ENCODE peak calls at places on chromosomes 3 and 15, in nine cellular contexts. R, B, Y, T, V, M, D, S and H are unnamed samples.

GRCh38 chr3:142809259-142809658 is 79.6 kb downstream of the PCOLCE2 start:
- DNase-seq in R (no peak), B (no peak), Y (no peak), T (no peak), V (no peak), M (no peak), D (no peak), S (no peak), H (no peak)

GRCh38 chr15:96274698-96275097 is 55.8 kb upstream of the NR2F2 start:
- DNase-seq in R (no peak), B (no peak), Y (no peak), T (no peak), V (no peak), M (no peak), D (no peak), S (no peak), H (no peak)

GRCh38 chr3:183253364-183253960 is 409 bp downstream of the B3GNT5 start:
- DNase-seq in R (peak), B (peak), Y (peak), T (no peak), V (no peak), M (peak), D (peak), S (peak), H (peak)

GRCh38 chr3:111803123-111803593 is 55.9 kb upstream of the PHLDB2 start:
- DNase-seq in R (peak), B (peak), Y (peak), T (peak), V (no peak), M (peak), D (peak), S (peak), H (no peak)

GRCh38 chr3:121490161-121490560 is 55.6 kb downstream of the POLQ start:
- DNase-seq in R (no peak), B (no peak), Y (no peak), T (no peak), V (no peak), M (no peak), D (no peak), S (no peak), H (no peak)

GRCh38 chr3:187963677-187964385 is 190.1 kb upstream of the LPP start:
- DNase-seq in R (no peak), B (no peak), Y (no peak), T (no peak), V (no peak), M (no peak), D (no peak), S (no peak), H (no peak)

GRCh38 chr3:67109651-67110204 is 111.6 kb downstream of the KBTBD8 start:
- DNase-seq in R (no peak), B (no peak), Y (no peak), T (peak), V (peak), M (no peak), D (no peak), S (peak), H (no peak)

GRCh38 chr3:122247825-122248185 is 64.3 kb downstream of the CASR start:
- DNase-seq in R (no peak), B (peak), Y (no peak), T (no peak), V (no peak), M (no peak), D (no peak), S (no peak), H (no peak)

GRCh38 chr3:42408156-42408555 is 2.3 kb downstream of the LYZL4 start:
- DNase-seq in R (no peak), B (no peak), Y (no peak), T (no peak), V (no peak), M (no peak), D (no peak), S (no peak), H (no peak)

GRCh38 chr3:153215971-153216370 is 53.9 kb downstream of the RAP2B start:
- DNase-seq in R (no peak), B (no peak), Y (no peak), T (no peak), V (no peak), M (no peak), D (no peak), S (no peak), H (no peak)

GRCh38 chr15:59256538-59256937 is 49.9 kb downstream of the LDHAL6B start:
- DNase-seq in R (no peak), B (peak), Y (no peak), T (no peak), V (no peak), M (no peak), D (no peak), S (peak), H (no peak)

GRCh38 chr3:12687948-12688347 is 24.0 kb upstream of the RAF1 start:
- DNase-seq in R (no peak), B (no peak), Y (no peak), T (no peak), V (no peak), M (peak), D (no peak), S (no peak), H (no peak)

GRCh38 chr15:25596644-25597562 is 158.1 kb upstream of the UBE3A start:
- DNase-seq in R (no peak), B (no peak), Y (no peak), T (no peak), V (no peak), M (no peak), D (no peak), S (no peak), H (no peak)

GRCh38 chr3:110343376-110343775 is 728.2 kb upstream of the NECTIN3 start:
- DNase-seq in R (no peak), B (no peak), Y (no peak), T (peak), V (no peak), M (no peak), D (no peak), S (peak), H (no peak)

GRCh38 chr3:86993704-86994103 is 2.8 kb upstream of the VGLL3 start:
- DNase-seq in R (no peak), B (no peak), Y (no peak), T (no peak), V (no peak), M (no peak), D (no peak), S (peak), H (no peak)

GRCh38 chr3:39499651-39500273 is 32.3 kb downstream of the MOBP start:
- DNase-seq in R (no peak), B (no peak), Y (no peak), T (no peak), V (peak), M (no peak), D (no peak), S (no peak), H (no peak)

GRCh38 chr3:86969500-86970189 is 21.3 kb downstream of the VGLL3 start:
- DNase-seq in R (no peak), B (no peak), Y (peak), T (peak), V (peak), M (peak), D (peak), S (peak), H (peak)

GRCh38 chr3:42351221-42351620 is 59.2 kb downstream of the LYZL4 start:
- DNase-seq in R (no peak), B (no peak), Y (no peak), T (no peak), V (no peak), M (no peak), D (no peak), S (no peak), H (no peak)

GRCh38 chr3:83438177-83438576 is 1520.6 kb upstream of the CADM2 start:
- DNase-seq in R (no peak), B (no peak), Y (no peak), T (no peak), V (no peak), M (no peak), D (no peak), S (no peak), H (no peak)

GRCh38 chr15:69869291-69869690 is 228.4 kb downstream of the TLE3 start:
- DNase-seq in R (no peak), B (no peak), Y (no peak), T (no peak), V (no peak), M (no peak), D (no peak), S (no peak), H (no peak)

GRCh38 chr3:64163755-64164148 is 61.5 kb downstream of the PRICKLE2 start:
- DNase-seq in R (no peak), B (no peak), Y (no peak), T (no peak), V (peak), M (no peak), D (no peak), S (peak), H (no peak)

GRCh38 chr15:100764778-100765457 is 114.7 kb upstream of the ALDH1A3 start:
- DNase-seq in R (no peak), B (no peak), Y (no peak), T (no peak), V (no peak), M (no peak), D (no peak), S (no peak), H (no peak)

GRCh38 chr3:141955163-141955562 is 78.7 kb downstream of the ATP1B3 start:
- DNase-seq in R (no peak), B (no peak), Y (no peak), T (no peak), V (no peak), M (peak), D (no peak), S (no peak), H (no peak)

GRCh38 chr3:132145833-132146232 is 111.0 kb upstream of the CPNE4 start:
- DNase-seq in R (no peak), B (no peak), Y (no peak), T (no peak), V (no peak), M (no peak), D (no peak), S (peak), H (no peak)

DNA sequence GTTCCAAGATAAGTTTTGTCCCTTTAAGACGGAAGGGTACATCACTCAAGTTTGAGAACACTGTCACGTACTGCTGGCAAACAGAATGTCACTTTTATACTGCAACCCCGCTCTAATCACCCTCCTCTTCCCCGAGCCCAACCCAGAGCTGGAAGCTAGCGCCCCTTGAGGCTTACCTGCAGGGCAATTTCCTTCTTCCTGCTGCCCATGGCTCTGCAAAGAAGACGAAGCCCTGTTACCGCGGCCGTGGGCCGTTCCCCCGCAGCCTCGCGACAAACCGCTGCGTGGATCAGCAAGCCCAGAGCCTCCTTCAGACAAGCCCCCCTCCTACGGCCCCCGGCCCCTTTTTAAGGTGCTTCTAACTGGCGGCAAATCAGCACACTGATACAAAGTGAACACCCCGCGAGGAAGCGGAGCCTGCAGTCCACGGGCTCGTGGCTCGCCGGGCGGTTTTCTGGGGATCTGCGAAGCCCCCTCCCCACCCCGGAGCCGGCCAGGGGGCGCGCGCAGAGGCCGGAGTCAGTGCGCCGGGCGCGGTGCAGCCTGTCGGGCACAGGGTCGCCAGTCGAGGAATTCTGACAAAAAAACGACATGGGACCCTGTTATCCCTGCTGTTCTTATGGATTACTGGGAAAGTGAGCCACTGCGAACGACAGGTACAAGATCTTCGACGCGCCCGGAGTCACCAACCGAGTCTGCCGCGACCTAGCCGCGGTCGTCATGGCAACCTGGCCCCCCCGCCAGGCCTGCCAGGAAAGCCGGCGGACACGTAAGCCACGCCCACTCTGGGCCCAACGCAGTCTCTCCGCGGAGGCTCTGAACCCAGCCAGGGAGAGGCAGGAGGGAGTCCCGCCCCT is at the start of gene NME9:
- DNase-seq in R (peak), B (peak), Y (peak), T (peak), V (peak), M (peak), D (peak), S (peak), H (peak)
- TF ChIP-seq POLR2A in R (no peak), B (no peak), Y (no peak), T (no peak), V (no peak), M (peak), D (peak), S (no peak), H (no peak)

GRCh38 chr15:71288348-71288955 is 173.2 kb downstream of the THSD4 start:
- DNase-seq in R (no peak), B (no peak), Y (no peak), T (no peak), V (no peak), M (no peak), D (no peak), S (peak), H (no peak)
- TF ChIP-seq POLR2A in R (no peak), B (no peak), Y (no peak), T (no peak), V (no peak), M (no peak), D (no peak), S (no peak), H (no peak)

DNA sequence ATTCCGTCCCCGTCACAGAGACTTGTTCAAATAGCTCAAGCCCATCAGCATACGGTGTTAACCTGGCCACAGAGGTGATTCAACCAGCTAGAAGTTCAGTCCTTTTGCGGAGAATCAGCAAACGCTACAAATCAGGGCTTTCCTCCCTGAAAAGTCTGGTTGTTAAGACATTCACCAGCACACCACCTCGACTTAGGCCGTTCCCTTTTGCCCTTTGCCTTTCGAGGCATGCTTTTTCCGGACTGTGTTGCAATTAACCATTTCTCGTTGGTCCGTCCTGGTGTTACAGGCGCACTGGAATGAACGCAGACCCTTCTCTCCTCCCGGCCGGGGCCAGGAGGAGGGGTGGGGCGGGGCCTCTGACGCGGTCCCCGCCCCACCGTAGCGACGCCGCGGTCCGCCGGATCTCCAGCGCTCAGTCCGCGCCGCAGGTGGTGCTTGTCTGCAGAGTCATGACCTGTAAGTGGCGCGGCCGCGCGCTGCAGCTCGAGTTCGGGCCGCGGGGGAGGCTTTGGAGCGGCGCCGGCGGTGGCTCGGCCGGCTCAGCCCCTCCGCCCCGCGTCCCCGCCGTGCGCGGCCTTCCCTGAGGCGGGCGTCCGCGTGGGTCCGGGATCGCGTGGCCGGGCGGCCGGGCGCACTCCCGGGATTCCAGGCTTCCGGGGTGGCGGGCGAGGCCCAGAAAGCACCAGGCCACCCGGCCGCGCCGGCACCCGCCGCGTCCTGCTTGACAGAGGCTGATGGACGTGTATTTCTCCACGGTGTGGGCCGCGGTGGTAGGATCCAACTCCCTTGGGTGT is at the start of gene NIT2:
- DNase-seq in R (peak), B (peak), Y (peak), T (peak), V (peak), M (peak), D (peak), S (peak), H (peak)
- TF ChIP-seq POLR2A in R (no peak), B (peak), Y (peak), T (peak), V (peak), M (peak), D (peak), S (peak), H (peak)

GRCh38 chr3:133504736-133505135 is 68.8 kb upstream of the CDV3 start:
- DNase-seq in R (no peak), B (no peak), Y (no peak), T (no peak), V (no peak), M (no peak), D (no peak), S (no peak), H (no peak)

GRCh38 chr3:133505813-133506212 is 67.7 kb upstream of the CDV3 start:
- DNase-seq in R (no peak), B (no peak), Y (no peak), T (no peak), V (no peak), M (no peak), D (no peak), S (no peak), H (no peak)

GRCh38 chr3:133503409-133503808 is 70.1 kb upstream of the CDV3 start:
- DNase-seq in R (no peak), B (no peak), Y (no peak), T (no peak), V (no peak), M (no peak), D (no peak), S (no peak), H (no peak)

GRCh38 chr3:133509482-133509881 is 64.0 kb upstream of the CDV3 start:
- DNase-seq in R (no peak), B (no peak), Y (no peak), T (no peak), V (no peak), M (no peak), D (no peak), S (no peak), H (no peak)

GRCh38 chr3:133506215-133506901 is 67.1 kb upstream of the CDV3 start:
- DNase-seq in R (no peak), B (peak), Y (no peak), T (no peak), V (no peak), M (no peak), D (no peak), S (no peak), H (peak)
- TF ChIP-seq POLR2A in R (no peak), B (no peak), Y (no peak), T (no peak), V (no peak), M (no peak), D (no peak), S (no peak), H (peak)